ENCODE peak calls at places on chromosomes 7 and 10, in eight cellular contexts. C is body of pancreas, T is HepG2, K is HCT116, P is prostate gland, H is vagina, Q is A549, V is transverse colon. L is an unnamed sample. For H3K4me1 and H3K9me3, the result is how much of the 10 kb centered on the place peaks cover.

GRCh38 chr10:112792487-112793196 is 157.4 kb upstream of the TCF7L2 start:
- DNase-seq in C (no peak), T (no peak), K (no peak), P (no peak), H (no peak), Q (no peak), V (peak), L (no peak)

GRCh38 chr7:125061776-125062397 is 132.3 kb upstream of the POT1 start:
- DNase-seq in C (no peak), T (no peak), K (peak), P (no peak), H (no peak), Q (no peak), V (no peak), L (no peak)

GRCh38 chr7:157153260-157153659 is 14.5 kb downstream of the UBE3C start:
- DNase-seq in C (no peak), T (no peak), K (no peak), P (no peak), H (no peak), Q (no peak), V (no peak), L (no peak)

GRCh38 chr7:135684699-135685098 is 22.4 kb downstream of the STMP1 start:
- DNase-seq in C (no peak), T (no peak), K (no peak), P (no peak), H (no peak), Q (no peak), V (no peak), L (no peak)

GRCh38 chr7:25860206-25860881 is 291.7 kb upstream of the NFE2L3 start:
- DNase-seq in C (no peak), T (no peak), K (no peak), P (no peak), H (no peak), Q (no peak), V (no peak), L (no peak)

GRCh38 chr7:47292832-47293309 is 289.0 kb downstream of the TNS3 start:
- DNase-seq in C (no peak), T (peak), K (no peak), P (peak), H (no peak), Q (no peak), V (no peak), L (no peak)

GRCh38 chr10:77165445-77166316 is 471.9 kb downstream of the KCNMA1 start:
- DNase-seq in C (peak), T (peak), K (peak), P (peak), H (no peak), Q (peak), V (peak), L (peak)

GRCh38 chr7:132614428-132615076 is 38.3 kb upstream of the PLXNA4 start:
- DNase-seq in C (peak), T (no peak), K (no peak), P (no peak), H (peak), Q (no peak), V (peak), L (no peak)

GRCh38 chr10:124511205-124512039 is 49.8 kb downstream of the LHPP start:
- DNase-seq in C (no peak), T (no peak), K (no peak), P (no peak), H (no peak), Q (no peak), V (no peak), L (no peak)

GRCh38 chr7:117157121-117157870 is 165.6 kb downstream of the WNT2 start:
- DNase-seq in C (peak), T (no peak), K (no peak), P (no peak), H (no peak), Q (peak), V (no peak), L (no peak)

DNA sequence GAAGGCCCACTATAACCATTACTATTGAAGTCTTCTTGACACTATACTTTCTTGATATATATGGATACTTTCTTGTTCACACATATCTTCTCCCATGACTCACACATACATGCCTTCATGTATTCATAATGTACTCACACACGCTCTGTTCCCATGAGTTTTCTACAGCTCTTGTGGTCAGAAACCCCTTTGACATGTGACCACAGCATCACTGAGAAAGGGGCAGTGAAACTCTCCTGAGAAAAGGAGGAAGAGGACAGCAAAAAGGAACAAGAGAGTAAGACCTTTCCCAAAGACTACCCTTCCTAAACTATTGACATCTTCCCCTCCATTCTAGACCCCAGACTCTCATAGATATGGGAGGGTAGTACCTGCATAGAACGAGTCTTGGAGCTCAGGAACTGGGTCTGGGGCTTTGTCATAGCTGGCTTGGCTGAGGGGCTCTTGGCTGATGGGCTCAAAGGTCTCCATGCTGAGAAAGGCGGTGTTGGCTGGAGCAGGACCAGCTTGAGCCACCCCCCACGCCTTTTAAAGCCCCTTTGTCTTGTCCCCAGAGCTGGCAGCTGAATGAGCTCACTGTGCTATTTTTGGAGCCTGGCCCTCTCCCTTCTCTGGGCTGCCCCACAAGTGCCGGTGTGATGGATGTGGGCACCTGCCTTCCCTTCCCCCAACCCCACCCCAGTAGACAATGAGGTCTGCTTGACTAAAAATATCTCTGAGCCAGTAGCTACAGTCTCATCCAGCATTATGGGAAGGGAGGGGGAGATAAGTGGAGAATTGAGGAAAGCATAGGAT is 5.1 kb downstream of the SYNPO2L start:
- DNase-seq in C (no peak), T (no peak), K (no peak), P (no peak), H (no peak), Q (no peak), V (no peak), L (no peak)
- TF ChIP-seq POLR2A in C (no peak), T (no peak), K (no peak), P (no peak), H (no peak), Q (no peak), V (no peak), L (no peak)

DNA sequence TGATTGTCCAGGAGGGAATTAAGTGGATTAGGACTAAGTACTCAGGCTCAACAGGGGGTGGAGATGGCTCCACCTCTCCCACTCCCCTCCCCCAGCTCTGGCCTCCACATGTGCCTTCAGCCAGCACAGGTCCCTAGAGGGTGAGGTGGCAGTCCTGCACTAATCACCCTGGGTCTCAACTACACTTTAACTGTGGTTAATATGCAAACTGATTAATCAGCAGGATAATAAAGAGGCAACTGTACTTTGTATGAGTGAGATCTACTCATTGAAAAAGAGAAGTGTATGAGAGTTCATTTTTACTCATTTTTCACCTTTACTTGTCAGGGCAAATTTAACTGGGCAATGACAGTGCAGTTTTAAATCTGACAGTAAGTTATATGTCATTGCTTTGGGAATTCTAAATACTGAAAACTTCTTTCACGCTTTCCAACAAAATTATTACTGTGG is 223.8 kb upstream of the CCDC6 start:
- DNase-seq in C (no peak), T (no peak), K (no peak), P (no peak), H (no peak), Q (no peak), V (no peak), L (no peak)
- H3K4me1 ChIP-seq in C (under half), T (under half), K (under half), P (under half), H (under half), Q (under half), V (under half), L (under half)

GRCh38 chr7:57651006-57651405 is 201.0 kb downstream of the ZNF716 start:
- DNase-seq in C (no peak), T (no peak), K (no peak), P (no peak), H (no peak), Q (no peak), V (no peak), L (no peak)
- H3K9me3 ChIP-seq in C (under half), T (half or more), K (under half), P (under half), H (under half), Q (under half), V (under half), L (under half)

GRCh38 chr7:43769791-43770465 is 11.4 kb downstream of the BLVRA start:
- DNase-seq in C (no peak), T (peak), K (no peak), P (no peak), H (no peak), Q (no peak), V (no peak), L (no peak)

GRCh38 chr7:43767311-43767710 is 8.8 kb downstream of the BLVRA start:
- DNase-seq in C (no peak), T (no peak), K (no peak), P (no peak), H (no peak), Q (no peak), V (no peak), L (no peak)

GRCh38 chr7:43766564-43766963 is 8.1 kb downstream of the BLVRA start:
- DNase-seq in C (no peak), T (no peak), K (no peak), P (no peak), H (no peak), Q (no peak), V (no peak), L (no peak)

GRCh38 chr7:43768894-43769272 is 10.4 kb downstream of the BLVRA start:
- DNase-seq in C (no peak), T (peak), K (no peak), P (no peak), H (no peak), Q (no peak), V (no peak), L (no peak)

DNA sequence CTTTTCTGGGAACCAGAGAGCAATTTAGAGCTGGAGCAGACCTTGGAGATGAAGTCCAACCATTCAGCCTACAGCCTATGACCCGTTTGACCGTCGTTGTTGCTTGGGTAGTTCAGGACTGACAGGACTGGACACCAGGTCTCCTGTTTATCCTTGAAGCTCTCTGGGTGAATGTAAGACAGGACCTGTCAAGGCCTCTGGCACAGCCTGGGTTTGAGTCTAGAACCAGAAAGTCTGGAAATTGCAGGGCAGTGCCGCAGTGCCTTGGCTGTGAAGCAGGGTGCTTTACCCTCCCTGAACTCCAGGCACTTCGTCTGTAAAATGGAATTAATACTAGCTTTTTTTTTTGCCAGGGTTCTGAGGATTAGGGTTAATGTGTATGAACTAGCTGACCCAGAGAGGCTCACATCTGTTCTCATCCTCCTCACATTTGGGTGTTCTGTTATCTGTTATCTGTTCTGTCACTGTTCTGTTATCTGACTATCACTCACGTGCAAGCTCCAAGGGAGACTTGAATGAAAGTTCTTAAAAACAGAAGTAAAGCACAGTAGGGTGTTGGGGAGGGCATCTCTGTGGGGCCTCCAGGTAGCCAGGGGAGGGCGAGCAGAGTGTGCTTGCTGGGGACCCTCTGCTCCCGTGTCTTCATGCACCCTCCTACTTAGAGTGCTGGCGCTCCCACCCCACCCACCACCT is 9.9 kb downstream of the BLVRA start:
- DNase-seq in C (no peak), T (no peak), K (no peak), P (no peak), H (no peak), Q (no peak), V (no peak), L (no peak)
- TF ChIP-seq POLR2A in C (no peak), T (no peak), K (no peak), P (no peak), H (no peak), Q (no peak), V (no peak), L (no peak)

GRCh38 chr10:79246209-79246581 is 101.1 kb upstream of the PPIF start:
- DNase-seq in C (peak), T (no peak), K (no peak), P (no peak), H (no peak), Q (no peak), V (no peak), L (peak)

GRCh38 chr10:79243211-79244067 is 103.8 kb upstream of the PPIF start:
- DNase-seq in C (no peak), T (no peak), K (no peak), P (no peak), H (no peak), Q (no peak), V (peak), L (no peak)

GRCh38 chr10:79245539-79246208 is 101.6 kb upstream of the PPIF start:
- DNase-seq in C (no peak), T (no peak), K (no peak), P (no peak), H (no peak), Q (no peak), V (no peak), L (no peak)

GRCh38 chr10:79244068-79244442 is 103.2 kb upstream of the PPIF start:
- DNase-seq in C (no peak), T (no peak), K (no peak), P (no peak), H (no peak), Q (no peak), V (no peak), L (no peak)

DNA sequence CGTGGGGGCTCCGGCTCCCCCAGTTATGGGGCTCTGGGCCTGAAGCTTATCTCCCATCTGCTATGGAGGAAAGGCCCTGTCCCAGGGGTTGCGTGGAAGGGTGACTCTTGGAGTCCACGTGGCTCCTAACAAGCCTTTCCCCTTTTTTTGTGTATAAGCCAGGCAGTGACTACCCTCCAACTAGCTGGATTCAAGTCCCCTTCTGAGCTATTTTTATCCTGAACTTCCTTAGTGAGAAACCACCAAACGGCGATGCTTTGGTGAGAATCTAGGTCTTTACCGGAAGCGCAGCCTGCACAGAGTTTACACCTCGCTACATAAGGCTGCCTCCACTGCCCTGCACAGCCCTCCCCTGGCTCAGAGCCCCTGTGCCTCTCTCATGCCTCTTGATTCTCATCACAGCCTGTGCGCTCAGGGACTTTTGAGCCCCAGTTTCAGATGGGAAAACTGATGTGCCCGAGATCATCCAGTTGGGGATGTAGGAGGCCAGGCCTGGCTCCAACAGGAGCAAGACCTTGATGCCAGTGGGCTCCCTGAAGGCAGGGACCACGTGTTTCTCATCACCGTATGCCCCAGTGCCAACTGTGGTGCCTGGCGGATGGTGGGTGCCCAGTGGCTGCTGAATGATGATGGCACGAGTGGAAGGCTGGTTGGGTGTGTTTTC is 102.3 kb upstream of the PPIF start:
- DNase-seq in C (no peak), T (no peak), K (no peak), P (no peak), H (no peak), Q (no peak), V (peak), L (no peak)
- H3K4me1 ChIP-seq in C (half or more), T (under half), K (under half), P (under half), H (half or more), Q (under half), V (half or more), L (under half)

GRCh38 chr7:57362868-57363267 is 87.1 kb upstream of the ZNF716 start:
- DNase-seq in C (no peak), T (no peak), K (no peak), P (no peak), H (no peak), Q (no peak), V (no peak), L (no peak)
- H3K9me3 ChIP-seq in C (under half), T (half or more), K (under half), P (under half), H (under half), Q (under half), V (under half), L (under half)